ENCODE peak calls at places on chromosomes 11 and 22, in four cellular contexts. A, E, D and B are unnamed samples.

GRCh38 chr11:69238562-69239319 is 55.2 kb upstream of the MYEOV start:
- DNase-seq in E (no peak), D (no peak), A (no peak), B (no peak)

GRCh38 chr11:569273-569885 is 6.9 kb upstream of the PHRF1 start:
- DNase-seq in D (no peak), A (no peak), E (no peak), B (peak; percentile 61)

GRCh38 chr11:126257764-126258163 is 10.9 kb downstream of the SRPRA start:
- DNase-seq in E (no peak), A (no peak), D (no peak), B (no peak)

GRCh38 chr11:12706531-12707499 is 32.6 kb downstream of the TEAD1 start:
- DNase-seq in E (no peak), A (no peak), D (no peak), B (no peak)

GRCh38 chr11:61888590-61888989 is 2.8 kb downstream of the FADS3 start:
- DNase-seq in E (no peak), D (no peak), A (no peak), B (no peak)

GRCh38 chr22:22520020-22520656 is at the start of gene ZNF280A:
- DNase-seq in E (no peak), A (no peak), D (no peak), B (peak; percentile 64)

GRCh38 chr11:28343304-28344233 is 235.4 kb downstream of the METTL15 start:
- DNase-seq in E (peak; percentile 19), D (no peak), A (no peak), B (no peak)

GRCh38 chr11:420911-421321 is 6.1 kb upstream of the SIGIRR start:
- DNase-seq in D (no peak), E (no peak), A (no peak), B (no peak)

GRCh38 chr11:100908746-100909145 is 220.9 kb downstream of the PGR start:
- DNase-seq in D (no peak), A (no peak), E (no peak), B (no peak)